ENCODE peak calls at places on chromosomes 5 and 9, in six cellular contexts. T is kidney epithelial cell, L is neural progenitor cell, X is GM23338, J is spleen, N is fibroblast of lung. B is an unnamed sample.

GRCh38 chr9:4327504-4328191 is 27.8 kb upstream of the GLIS3 start:
- DNase-seq in T (no peak), L (peak; percentile 20), X (peak; percentile 49), J (no peak), N (peak; percentile 84), B (peak; percentile 42)

GRCh38 chr9:128206484-128206883 is 3.3 kb downstream of the DNM1 start:
- DNase-seq in T (no peak), L (no peak), X (no peak), J (no peak), N (no peak), B (no peak)

GRCh38 chr9:17907780-17908513 is 329.1 kb downstream of the SH3GL2 start:
- DNase-seq in T (no peak), L (no peak), X (no peak), J (no peak), N (no peak), B (no peak)

GRCh38 chr9:136059321-136059791 is 35.7 kb downstream of the NACC2 start:
- DNase-seq in T (no peak), L (peak; percentile 46), X (no peak), J (peak; percentile 75), N (no peak), B (no peak)

GRCh38 chr9:277595-278330 is 63.1 kb downstream of the DOCK8 start:
- DNase-seq in T (no peak), L (no peak), X (no peak), J (no peak), N (no peak), B (no peak)

GRCh38 chr5:81994679-81995078 is 22.9 kb downstream of the ATG10 start:
- DNase-seq in T (no peak), L (no peak), X (no peak), J (no peak), N (peak; percentile 25), B (no peak)

GRCh38 chr9:2466703-2467102 is 154.9 kb upstream of the VLDLR start:
- DNase-seq in T (no peak), L (no peak), X (no peak), J (no peak), N (no peak), B (no peak)

GRCh38 chr5:9149988-9150387 is 395.9 kb downstream of the SEMA5A start:
- DNase-seq in T (peak; percentile 69), L (no peak), X (no peak), J (no peak), N (peak; percentile 92), B (peak; percentile 20)

GRCh38 chr5:101425345-101425744 is 522.3 kb upstream of the ST8SIA4 start:
- DNase-seq in T (no peak), L (no peak), X (no peak), J (no peak), N (peak; percentile 33), B (no peak)

GRCh38 chr5:32443145-32443540 is 1.4 kb downstream of the ZFR start:
- DNase-seq in T (no peak), L (no peak), X (peak; percentile 16), J (no peak), N (peak; percentile 47), B (no peak)

GRCh38 chr5:145711417-145711816 is 123.7 kb downstream of the PRELID2 start:
- DNase-seq in T (no peak), L (no peak), X (no peak), J (no peak), N (no peak), B (no peak)

GRCh38 chr5:65506961-65507360 is 25.2 kb upstream of the ADAMTS6 start:
- DNase-seq in T (no peak), L (no peak), X (no peak), J (no peak), N (peak; percentile 81), B (peak; percentile 77)

GRCh38 chr5:72378636-72379289 is 58.6 kb downstream of the PTCD2 start:
- DNase-seq in T (peak; percentile 68), L (no peak), X (no peak), J (no peak), N (peak; percentile 83), B (peak; percentile 54)

GRCh38 chr9:105006514-105006913 is 78.6 kb upstream of the ABCA1 start:
- DNase-seq in T (no peak), L (no peak), X (no peak), J (no peak), N (no peak), B (no peak)

GRCh38 chr5:93600409-93601052 is 17.5 kb downstream of the NR2F1 start:
- DNase-seq in T (no peak), L (peak; percentile 27), X (no peak), J (no peak), N (peak; percentile 71), B (no peak)

GRCh38 chr5:137492321-137492720 is 6.8 kb downstream of the SPOCK1 start:
- DNase-seq in T (no peak), L (no peak), X (no peak), J (no peak), N (peak; percentile 97), B (peak; percentile 80)
- TF ChIP-seq CTCF in T (no peak), L (no peak), X (no peak), J (no peak), N (no peak), B (no peak)

DNA sequence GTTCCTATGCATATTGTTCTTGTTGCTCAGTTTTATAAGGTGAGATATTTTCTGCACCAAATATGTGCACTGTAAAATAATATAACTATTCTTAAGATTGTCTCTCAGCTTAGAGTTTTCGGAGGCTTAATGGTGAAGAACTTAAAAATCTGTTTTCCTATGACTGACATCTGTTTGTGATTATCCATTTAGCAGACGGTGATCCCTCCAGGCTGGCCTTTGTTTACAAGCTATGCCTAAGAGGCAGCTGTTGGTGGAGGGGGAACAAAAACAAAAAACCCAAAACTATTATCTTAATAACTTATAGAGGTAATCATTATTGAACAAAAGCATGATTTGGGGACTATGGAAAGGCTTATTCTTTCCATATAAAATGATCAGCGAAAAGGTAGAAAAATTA is 660 bp downstream of the PDCD1LG2 start:
- DNase-seq in T (no peak), L (no peak), X (no peak), J (no peak), N (no peak), B (no peak)
- H3K4me3 ChIP-seq in T (no peak overlapping the region), L (no peak overlapping the region), X (no peak overlapping the region), J (peak overlapping the region; percentile 27), N (peak overlapping the region; percentile 66), B (peak overlapping the region; percentile 41)

GRCh38 chr5:171418982-171419662 is at the start of gene FGF18:
- DNase-seq in T (no peak), L (peak; percentile 91), X (peak; percentile 89), J (peak; percentile 62), N (peak; percentile 79), B (peak; percentile 23)
- TF ChIP-seq CTCF in T (no peak), L (no peak), X (no peak), J (no peak), N (no peak), B (no peak)

DNA sequence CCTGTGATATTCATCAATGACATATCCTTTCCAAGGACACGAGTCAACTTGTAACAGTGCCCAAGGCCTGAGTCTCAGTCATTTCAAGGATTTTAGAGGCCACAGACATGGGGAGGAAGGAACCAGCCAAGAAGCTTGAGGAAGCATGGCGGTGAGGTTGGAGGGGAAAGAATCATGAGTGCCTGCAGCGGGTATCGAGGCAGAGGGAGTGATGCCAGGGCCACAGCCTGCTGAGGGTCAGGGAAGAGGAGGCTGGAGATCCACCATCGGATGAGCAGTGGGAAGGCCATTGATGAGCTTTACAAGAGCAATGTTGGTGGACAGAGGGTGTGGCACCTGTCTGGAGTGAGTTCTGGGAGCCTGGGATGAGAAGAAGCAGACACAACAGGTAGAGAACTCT is 88.5 kb upstream of the IER5L start:
- DNase-seq in T (no peak), L (no peak), X (no peak), J (peak; percentile 31), N (no peak), B (no peak)
- H3K4me3 ChIP-seq in T (no peak overlapping the region), L (no peak overlapping the region), X (no peak overlapping the region), J (no peak overlapping the region), N (no peak overlapping the region), B (no peak overlapping the region)

DNA sequence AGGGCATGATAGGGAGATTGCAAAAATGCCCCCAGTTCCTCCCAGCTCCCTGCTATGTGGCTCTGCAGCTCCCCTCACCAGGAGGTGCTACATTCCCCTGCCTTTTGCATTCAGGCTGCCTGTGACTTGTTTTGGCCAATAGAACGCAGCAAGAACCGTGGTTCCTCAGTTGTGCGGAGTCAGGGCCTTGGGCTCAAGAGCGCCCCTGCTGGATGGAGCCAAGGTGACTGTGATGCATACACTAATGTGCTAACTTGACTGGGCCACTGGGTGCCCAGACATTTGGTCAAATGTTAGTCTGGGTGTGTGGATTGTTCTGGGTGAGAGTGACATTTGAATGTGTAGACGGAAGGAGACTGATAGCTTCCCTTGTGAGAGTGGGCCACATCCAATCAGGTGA is 123.3 kb upstream of the MVB12B start:
- DNase-seq in T (no peak), L (no peak), X (peak; percentile 34), J (no peak), N (no peak), B (no peak)
- TF ChIP-seq CTCF in T (peak; percentile 18), L (peak; percentile 25), X (peak; percentile 43), J (no peak), N (no peak), B (no peak)